ENCODE peak calls at places on chromosome 2, in five cellular contexts. T is Panc1, Z is transverse colon, H is small intestine, Y is A673. M is an unnamed sample.

GRCh38 chr2:156437272-156437671 is 1.1 kb downstream of the GPD2 start:
- DNase-seq in T (no peak), Z (peak), Y (no peak), H (no peak), M (no peak)

GRCh38 chr2:70985956-70986355 is 7.5 kb downstream of the ANKRD53 start:
- DNase-seq in H (no peak), Z (no peak), Y (no peak), T (no peak), M (no peak)

GRCh38 chr2:113760400-113760799 is 4.0 kb upstream of the SLC35F5 start:
- DNase-seq in Z (no peak), Y (no peak), H (no peak), T (no peak), M (no peak)

GRCh38 chr2:73701968-73702665 is 35.0 kb downstream of the TPRKB start:
- DNase-seq in Z (no peak), Y (no peak), T (no peak), H (peak), M (no peak)

GRCh38 chr2:130391872-130392670 is 36.2 kb downstream of the PTPN18 start:
- DNase-seq in H (no peak), T (no peak), Z (no peak), Y (no peak), M (no peak)

GRCh38 chr2:161312996-161313395 is 4.8 kb downstream of the PSMD14 start:
- DNase-seq in Z (no peak), Y (no peak), T (no peak), H (no peak), M (no peak)

GRCh38 chr2:167980436-167980835 is 267.0 kb downstream of the STK39 start:
- DNase-seq in Z (no peak), T (no peak), H (no peak), Y (no peak), M (no peak)

GRCh38 chr2:96333708-96334107 is 1.9 kb upstream of the NCAPH start:
- DNase-seq in Y (no peak), Z (no peak), H (no peak), T (no peak), M (no peak)

GRCh38 chr2:119431976-119432881 is 575 bp downstream of the TMEM37 start:
- DNase-seq in Z (peak), T (no peak), Y (peak), H (peak), M (no peak)

GRCh38 chr2:187783446-187783845 is 229.2 kb upstream of the TFPI start:
- DNase-seq in Z (no peak), T (no peak), H (no peak), Y (no peak), M (no peak)

GRCh38 chr2:47738331-47738730 is 44.6 kb upstream of the MSH6 start:
- DNase-seq in Y (no peak), H (no peak), T (no peak), Z (no peak), M (no peak)

GRCh38 chr2:56474412-56475158 is 290.8 kb downstream of the CCDC85A start:
- DNase-seq in Z (no peak), T (no peak), H (peak), Y (peak), M (no peak)

GRCh38 chr2:238345286-238345968 is 25.1 kb downstream of the TRAF3IP1 start:
- DNase-seq in Z (no peak), H (no peak), T (no peak), Y (no peak), M (no peak)

GRCh38 chr2:171095014-171095582 is 65.6 kb downstream of the TLK1 start:
- DNase-seq in H (no peak), Y (no peak), Z (no peak), T (no peak), M (no peak)
- H3K27ac ChIP-seq in H (no peak), Y (no peak), Z (no peak), T (no peak), M (no peak)

GRCh38 chr2:120715941-120716340 is 19.7 kb upstream of the GLI2 start:
- DNase-seq in Z (no peak), T (no peak), Y (peak), H (no peak), M (no peak)
- H3K27ac ChIP-seq in Z (no peak), T (no peak), Y (no peak), H (no peak), M (no peak)

GRCh38 chr2:37523861-37524362 is 147.5 kb downstream of the CDC42EP3 start:
- DNase-seq in H (no peak), Z (peak), T (no peak), Y (peak), M (no peak)
- H3K27ac ChIP-seq in H (peak), Z (peak), T (no peak), Y (peak), M (no peak)

GRCh38 chr2:101348851-101349250 is 38.5 kb downstream of the CREG2 start:
- DNase-seq in T (no peak), H (peak), Y (no peak), Z (no peak), M (no peak)
- H3K27ac ChIP-seq in T (no peak), H (no peak), Y (no peak), Z (no peak), M (no peak)